ENCODE peak calls at places on chromosomes 16 and 17, in six cellular contexts. H is skeletal muscle cell; U is tibial nerve; Q is HFFc6; J is stimulated activated CD8-positive, alpha-beta memory T cell treated with anti-CD3 and anti-CD28 coated beads, Interleukin-4, amount 100 ng/mL, for 4 hours; Z is endothelial cell. V is an unnamed sample.

GRCh38 chr16:83717308-83717707 is 90.5 kb upstream of the HSBP1 start:
- DNase-seq in H (no peak), U (no peak), Q (no peak), J (no peak), Z (no peak), V (no peak)

GRCh38 chr16:72219282-72219681 is 47.3 kb upstream of the PMFBP1 start:
- DNase-seq in H (no peak), U (no peak), Q (no peak), J (no peak), Z (no peak), V (no peak)

GRCh38 chr16:89052824-89053724 is 40.6 kb upstream of the ACSF3 start:
- DNase-seq in H (no peak), U (no peak), Q (no peak), J (no peak), Z (no peak), V (no peak)

GRCh38 chr17:16980813-16981731 is 9.2 kb upstream of the TNFRSF13B start:
- DNase-seq in H (no peak), U (no peak), Q (no peak), J (no peak), Z (no peak), V (no peak)

GRCh38 chr16:48366165-48367093 is 18.8 kb downstream of the SIAH1 start:
- DNase-seq in H (peak), U (peak), Q (peak), J (peak), Z (peak), V (peak)

GRCh38 chr17:28471531-28472342 is 1.7 kb upstream of the SLC13A2 start:
- DNase-seq in H (no peak), U (no peak), Q (no peak), J (no peak), Z (no peak), V (no peak)

GRCh38 chr17:59642535-59642934 is 22.8 kb downstream of the CLTC start:
- DNase-seq in H (no peak), U (no peak), Q (no peak), J (no peak), Z (no peak), V (no peak)

GRCh38 chr17:82385559-82386255 is 14.1 kb downstream of the UTS2R start:
- DNase-seq in H (no peak), U (no peak), Q (no peak), J (no peak), Z (no peak), V (no peak)

GRCh38 chr16:59848314-59848713 is 1114.2 kb upstream of the GOT2 start:
- DNase-seq in H (no peak), U (no peak), Q (no peak), J (no peak), Z (no peak), V (no peak)

GRCh38 chr16:71311553-71312158 is 22.5 kb upstream of the CMTR2 start:
- DNase-seq in H (no peak), U (no peak), Q (no peak), J (no peak), Z (peak), V (no peak)

GRCh38 chr16:67652578-67653130 is 7.4 kb downstream of the ACD start:
- DNase-seq in H (no peak), U (no peak), Q (no peak), J (no peak), Z (no peak), V (peak)

V was measured in hepatic stellate cell.